ENCODE peak calls at places on chromosome 15, in ten cellular contexts. One of them, this sample, is unnamed.

GRCh38 chr15:78083687-78084358 is 6.3 kb upstream of the TBC1D2B start:
- DNase-seq in stimulated activated CD8-positive, alpha-beta memory T cell treated with anti-CD3 and anti-CD28 coated beads, Interleukin-15, amount 100 ng/mL, for 24 hours: no peak
- DNase-seq in RWPE1: no peak
- DNase-seq in hippocampal formation: no peak
- DNase-seq in NCI-H2029: no peak
- DNase-seq in GM13976: no peak
- DNase-seq in adrenal gland: peak
- DNase-seq in heart right ventricle: no peak
- DNase-seq in stromal cell of bone marrow: no peak
- DNase-seq in mucosa of descending colon: peak
- DNase-seq in this sample: peak

GRCh38 chr15:71811752-71812735 is 1.7 kb downstream of the NR2E3 start:
- DNase-seq in mucosa of descending colon: no peak
- DNase-seq in GM13976: peak
- DNase-seq in stimulated activated CD8-positive, alpha-beta memory T cell treated with anti-CD3 and anti-CD28 coated beads, Interleukin-15, amount 100 ng/mL, for 24 hours: no peak
- DNase-seq in NCI-H2029: no peak
- DNase-seq in hippocampal formation: no peak
- DNase-seq in adrenal gland: no peak
- DNase-seq in RWPE1: no peak
- DNase-seq in stromal cell of bone marrow: no peak
- DNase-seq in heart right ventricle: no peak
- DNase-seq in this sample: no peak

GRCh38 chr15:41603941-41604660 is 45.1 kb downstream of the TYRO3 start:
- DNase-seq in stimulated activated CD8-positive, alpha-beta memory T cell treated with anti-CD3 and anti-CD28 coated beads, Interleukin-15, amount 100 ng/mL, for 24 hours: no peak
- DNase-seq in stromal cell of bone marrow: peak
- DNase-seq in heart right ventricle: peak
- DNase-seq in mucosa of descending colon: no peak
- DNase-seq in NCI-H2029: no peak
- DNase-seq in RWPE1: peak
- DNase-seq in hippocampal formation: peak
- DNase-seq in GM13976: peak
- DNase-seq in adrenal gland: peak
- DNase-seq in this sample: peak

GRCh38 chr15:96183927-96184266 is 146.6 kb upstream of the NR2F2 start:
- DNase-seq in GM13976: no peak
- DNase-seq in hippocampal formation: no peak
- DNase-seq in stromal cell of bone marrow: no peak
- DNase-seq in heart right ventricle: no peak
- DNase-seq in adrenal gland: no peak
- DNase-seq in NCI-H2029: no peak
- DNase-seq in stimulated activated CD8-positive, alpha-beta memory T cell treated with anti-CD3 and anti-CD28 coated beads, Interleukin-15, amount 100 ng/mL, for 24 hours: no peak
- DNase-seq in RWPE1: no peak
- DNase-seq in mucosa of descending colon: no peak
- DNase-seq in this sample: no peak

GRCh38 chr15:85755471-85755870 is 39.3 kb downstream of the KLHL25 start:
- DNase-seq in NCI-H2029: no peak
- DNase-seq in hippocampal formation: no peak
- DNase-seq in stimulated activated CD8-positive, alpha-beta memory T cell treated with anti-CD3 and anti-CD28 coated beads, Interleukin-15, amount 100 ng/mL, for 24 hours: no peak
- DNase-seq in mucosa of descending colon: no peak
- DNase-seq in heart right ventricle: no peak
- DNase-seq in stromal cell of bone marrow: no peak
- DNase-seq in adrenal gland: no peak
- DNase-seq in GM13976: no peak
- DNase-seq in RWPE1: no peak
- DNase-seq in this sample: peak

GRCh38 chr15:83766326-83766725 is 112.4 kb downstream of the ADAMTSL3 start:
- DNase-seq in RWPE1: no peak
- DNase-seq in GM13976: no peak
- DNase-seq in heart right ventricle: no peak
- DNase-seq in stimulated activated CD8-positive, alpha-beta memory T cell treated with anti-CD3 and anti-CD28 coated beads, Interleukin-15, amount 100 ng/mL, for 24 hours: no peak
- DNase-seq in stromal cell of bone marrow: no peak
- DNase-seq in NCI-H2029: no peak
- DNase-seq in mucosa of descending colon: no peak
- DNase-seq in adrenal gland: no peak
- DNase-seq in hippocampal formation: no peak
- DNase-seq in this sample: no peak

GRCh38 chr15:72688697-72689096 is 2.7 kb downstream of the BBS4 start:
- DNase-seq in stromal cell of bone marrow: no peak
- DNase-seq in mucosa of descending colon: no peak
- DNase-seq in GM13976: no peak
- DNase-seq in NCI-H2029: no peak
- DNase-seq in hippocampal formation: no peak
- DNase-seq in heart right ventricle: no peak
- DNase-seq in RWPE1: no peak
- DNase-seq in adrenal gland: no peak
- DNase-seq in stimulated activated CD8-positive, alpha-beta memory T cell treated with anti-CD3 and anti-CD28 coated beads, Interleukin-15, amount 100 ng/mL, for 24 hours: no peak
- DNase-seq in this sample: no peak

GRCh38 chr15:70585707-70586034 is 177.7 kb downstream of the UACA start:
- DNase-seq in hippocampal formation: no peak
- DNase-seq in NCI-H2029: no peak
- DNase-seq in adrenal gland: no peak
- DNase-seq in mucosa of descending colon: no peak
- DNase-seq in RWPE1: no peak
- DNase-seq in stromal cell of bone marrow: no peak
- DNase-seq in heart right ventricle: no peak
- DNase-seq in GM13976: no peak
- DNase-seq in stimulated activated CD8-positive, alpha-beta memory T cell treated with anti-CD3 and anti-CD28 coated beads, Interleukin-15, amount 100 ng/mL, for 24 hours: no peak
- DNase-seq in this sample: no peak

GRCh38 chr15:94793641-94794040 is 562.3 kb downstream of the MCTP2 start:
- DNase-seq in mucosa of descending colon: no peak
- DNase-seq in stimulated activated CD8-positive, alpha-beta memory T cell treated with anti-CD3 and anti-CD28 coated beads, Interleukin-15, amount 100 ng/mL, for 24 hours: no peak
- DNase-seq in stromal cell of bone marrow: peak
- DNase-seq in adrenal gland: no peak
- DNase-seq in hippocampal formation: no peak
- DNase-seq in heart right ventricle: no peak
- DNase-seq in RWPE1: peak
- DNase-seq in GM13976: no peak
- DNase-seq in NCI-H2029: no peak
- DNase-seq in this sample: no peak

GRCh38 chr15:40763801-40764765 is at the start of gene GCHFR:
- DNase-seq in heart right ventricle: peak
- DNase-seq in hippocampal formation: no peak
- DNase-seq in stromal cell of bone marrow: no peak
- DNase-seq in mucosa of descending colon: peak
- DNase-seq in RWPE1: peak
- DNase-seq in GM13976: peak
- DNase-seq in NCI-H2029: peak
- DNase-seq in stimulated activated CD8-positive, alpha-beta memory T cell treated with anti-CD3 and anti-CD28 coated beads, Interleukin-15, amount 100 ng/mL, for 24 hours: peak
- DNase-seq in adrenal gland: peak
- DNase-seq in this sample: peak

GRCh38 chr15:74866090-74866489 is 7.1 kb downstream of the SCAMP2 start:
- DNase-seq in heart right ventricle: no peak
- DNase-seq in GM13976: no peak
- DNase-seq in hippocampal formation: no peak
- DNase-seq in NCI-H2029: no peak
- DNase-seq in stromal cell of bone marrow: peak
- DNase-seq in adrenal gland: peak
- DNase-seq in mucosa of descending colon: no peak
- DNase-seq in stimulated activated CD8-positive, alpha-beta memory T cell treated with anti-CD3 and anti-CD28 coated beads, Interleukin-15, amount 100 ng/mL, for 24 hours: no peak
- DNase-seq in RWPE1: peak
- DNase-seq in this sample: no peak

GRCh38 chr15:31263751-31264533 is 62.7 kb upstream of the KLF13 start:
- DNase-seq in stromal cell of bone marrow: no peak
- DNase-seq in NCI-H2029: peak
- DNase-seq in RWPE1: peak
- DNase-seq in stimulated activated CD8-positive, alpha-beta memory T cell treated with anti-CD3 and anti-CD28 coated beads, Interleukin-15, amount 100 ng/mL, for 24 hours: peak
- DNase-seq in heart right ventricle: peak
- DNase-seq in adrenal gland: peak
- DNase-seq in hippocampal formation: no peak
- DNase-seq in mucosa of descending colon: peak
- DNase-seq in GM13976: no peak
- DNase-seq in this sample: peak

GRCh38 chr15:58469432-58470353 is 37.9 kb downstream of the LIPC start:
- DNase-seq in hippocampal formation: no peak
- DNase-seq in GM13976: no peak
- DNase-seq in NCI-H2029: no peak
- DNase-seq in stimulated activated CD8-positive, alpha-beta memory T cell treated with anti-CD3 and anti-CD28 coated beads, Interleukin-15, amount 100 ng/mL, for 24 hours: no peak
- DNase-seq in heart right ventricle: no peak
- DNase-seq in mucosa of descending colon: no peak
- DNase-seq in RWPE1: peak
- DNase-seq in adrenal gland: peak
- DNase-seq in stromal cell of bone marrow: peak
- DNase-seq in this sample: peak

GRCh38 chr15:44726136-44726535 is 10.2 kb upstream of the TRIM69 start:
- DNase-seq in mucosa of descending colon: no peak
- DNase-seq in adrenal gland: no peak
- DNase-seq in stromal cell of bone marrow: no peak
- DNase-seq in hippocampal formation: no peak
- DNase-seq in NCI-H2029: no peak
- DNase-seq in GM13976: no peak
- DNase-seq in heart right ventricle: no peak
- DNase-seq in RWPE1: no peak
- DNase-seq in stimulated activated CD8-positive, alpha-beta memory T cell treated with anti-CD3 and anti-CD28 coated beads, Interleukin-15, amount 100 ng/mL, for 24 hours: no peak
- DNase-seq in this sample: no peak

GRCh38 chr15:56760186-56760585 is 26.9 kb upstream of the ZNF280D start:
- DNase-seq in GM13976: no peak
- DNase-seq in RWPE1: peak
- DNase-seq in stimulated activated CD8-positive, alpha-beta memory T cell treated with anti-CD3 and anti-CD28 coated beads, Interleukin-15, amount 100 ng/mL, for 24 hours: no peak
- DNase-seq in NCI-H2029: no peak
- DNase-seq in stromal cell of bone marrow: no peak
- DNase-seq in hippocampal formation: no peak
- DNase-seq in heart right ventricle: no peak
- DNase-seq in mucosa of descending colon: no peak
- DNase-seq in adrenal gland: no peak
- DNase-seq in this sample: no peak

GRCh38 chr15:39466428-39466827 is 114.5 kb upstream of the THBS1 start:
- DNase-seq in GM13976: no peak
- DNase-seq in mucosa of descending colon: peak
- DNase-seq in RWPE1: no peak
- DNase-seq in stromal cell of bone marrow: no peak
- DNase-seq in heart right ventricle: peak
- DNase-seq in adrenal gland: peak
- DNase-seq in NCI-H2029: no peak
- DNase-seq in stimulated activated CD8-positive, alpha-beta memory T cell treated with anti-CD3 and anti-CD28 coated beads, Interleukin-15, amount 100 ng/mL, for 24 hours: no peak
- DNase-seq in hippocampal formation: no peak
- DNase-seq in this sample: peak

GRCh38 chr15:52136471-52136993 is 24.0 kb upstream of the BCL2L10 start:
- DNase-seq in GM13976: no peak
- DNase-seq in hippocampal formation: peak
- DNase-seq in stromal cell of bone marrow: peak
- DNase-seq in heart right ventricle: no peak
- DNase-seq in RWPE1: no peak
- DNase-seq in adrenal gland: no peak
- DNase-seq in mucosa of descending colon: no peak
- DNase-seq in stimulated activated CD8-positive, alpha-beta memory T cell treated with anti-CD3 and anti-CD28 coated beads, Interleukin-15, amount 100 ng/mL, for 24 hours: no peak
- DNase-seq in NCI-H2029: no peak
- DNase-seq in this sample: no peak

GRCh38 chr15:70142322-70143191 is 44.8 kb upstream of the TLE3 start:
- DNase-seq in mucosa of descending colon: no peak
- DNase-seq in stromal cell of bone marrow: no peak
- DNase-seq in stimulated activated CD8-positive, alpha-beta memory T cell treated with anti-CD3 and anti-CD28 coated beads, Interleukin-15, amount 100 ng/mL, for 24 hours: no peak
- DNase-seq in GM13976: no peak
- DNase-seq in NCI-H2029: no peak
- DNase-seq in adrenal gland: peak
- DNase-seq in heart right ventricle: peak
- DNase-seq in hippocampal formation: no peak
- DNase-seq in RWPE1: no peak
- DNase-seq in this sample: no peak

GRCh38 chr15:85950101-85950500 is 129.6 kb upstream of the AGBL1 start:
- DNase-seq in stromal cell of bone marrow: no peak
- DNase-seq in adrenal gland: no peak
- DNase-seq in RWPE1: no peak
- DNase-seq in NCI-H2029: no peak
- DNase-seq in mucosa of descending colon: no peak
- DNase-seq in stimulated activated CD8-positive, alpha-beta memory T cell treated with anti-CD3 and anti-CD28 coated beads, Interleukin-15, amount 100 ng/mL, for 24 hours: no peak
- DNase-seq in heart right ventricle: peak
- DNase-seq in GM13976: no peak
- DNase-seq in hippocampal formation: no peak
- DNase-seq in this sample: no peak

GRCh38 chr15:57611938-57612337 is 20.2 kb downstream of the MYZAP start:
- DNase-seq in stimulated activated CD8-positive, alpha-beta memory T cell treated with anti-CD3 and anti-CD28 coated beads, Interleukin-15, amount 100 ng/mL, for 24 hours: no peak
- DNase-seq in GM13976: no peak
- DNase-seq in mucosa of descending colon: no peak
- DNase-seq in stromal cell of bone marrow: no peak
- DNase-seq in adrenal gland: peak
- DNase-seq in hippocampal formation: no peak
- DNase-seq in NCI-H2029: no peak
- DNase-seq in heart right ventricle: peak
- DNase-seq in RWPE1: peak
- DNase-seq in this sample: peak

GRCh38 chr15:70214266-70214665 is 116.5 kb upstream of the TLE3 start:
- DNase-seq in RWPE1: no peak
- DNase-seq in heart right ventricle: no peak
- DNase-seq in hippocampal formation: no peak
- DNase-seq in adrenal gland: no peak
- DNase-seq in stimulated activated CD8-positive, alpha-beta memory T cell treated with anti-CD3 and anti-CD28 coated beads, Interleukin-15, amount 100 ng/mL, for 24 hours: no peak
- DNase-seq in NCI-H2029: no peak
- DNase-seq in stromal cell of bone marrow: no peak
- DNase-seq in GM13976: no peak
- DNase-seq in mucosa of descending colon: no peak
- DNase-seq in this sample: no peak

GRCh38 chr15:61175024-61175423 is 54.1 kb downstream of the RORA start:
- DNase-seq in adrenal gland: no peak
- DNase-seq in heart right ventricle: no peak
- DNase-seq in NCI-H2029: no peak
- DNase-seq in stimulated activated CD8-positive, alpha-beta memory T cell treated with anti-CD3 and anti-CD28 coated beads, Interleukin-15, amount 100 ng/mL, for 24 hours: no peak
- DNase-seq in stromal cell of bone marrow: no peak
- DNase-seq in RWPE1: no peak
- DNase-seq in hippocampal formation: no peak
- DNase-seq in GM13976: no peak
- DNase-seq in mucosa of descending colon: no peak
- DNase-seq in this sample: no peak

GRCh38 chr15:52663895-52664294 is 15.3 kb downstream of the ATOSA start:
- DNase-seq in stromal cell of bone marrow: no peak
- DNase-seq in GM13976: no peak
- DNase-seq in hippocampal formation: no peak
- DNase-seq in NCI-H2029: no peak
- DNase-seq in stimulated activated CD8-positive, alpha-beta memory T cell treated with anti-CD3 and anti-CD28 coated beads, Interleukin-15, amount 100 ng/mL, for 24 hours: no peak
- DNase-seq in heart right ventricle: no peak
- DNase-seq in adrenal gland: no peak
- DNase-seq in RWPE1: no peak
- DNase-seq in mucosa of descending colon: no peak
- DNase-seq in this sample: no peak

GRCh38 chr15:74036271-74037170 is 42.0 kb downstream of the PML start:
- DNase-seq in heart right ventricle: peak
- DNase-seq in stimulated activated CD8-positive, alpha-beta memory T cell treated with anti-CD3 and anti-CD28 coated beads, Interleukin-15, amount 100 ng/mL, for 24 hours: no peak
- DNase-seq in GM13976: peak
- DNase-seq in mucosa of descending colon: no peak
- DNase-seq in adrenal gland: peak
- DNase-seq in hippocampal formation: peak
- DNase-seq in RWPE1: peak
- DNase-seq in NCI-H2029: no peak
- DNase-seq in stromal cell of bone marrow: no peak
- DNase-seq in this sample: peak

GRCh38 chr15:50146661-50147060 is 27.6 kb upstream of the ATP8B4 start:
- DNase-seq in RWPE1: no peak
- DNase-seq in hippocampal formation: no peak
- DNase-seq in mucosa of descending colon: no peak
- DNase-seq in heart right ventricle: no peak
- DNase-seq in stimulated activated CD8-positive, alpha-beta memory T cell treated with anti-CD3 and anti-CD28 coated beads, Interleukin-15, amount 100 ng/mL, for 24 hours: no peak
- DNase-seq in NCI-H2029: no peak
- DNase-seq in stromal cell of bone marrow: no peak
- DNase-seq in adrenal gland: no peak
- DNase-seq in GM13976: no peak
- DNase-seq in this sample: no peak

GRCh38 chr15:58329781-58330467 is 101.9 kb upstream of the LIPC start:
- DNase-seq in mucosa of descending colon: peak
- DNase-seq in NCI-H2029: peak
- DNase-seq in adrenal gland: peak
- DNase-seq in RWPE1: no peak
- DNase-seq in stimulated activated CD8-positive, alpha-beta memory T cell treated with anti-CD3 and anti-CD28 coated beads, Interleukin-15, amount 100 ng/mL, for 24 hours: no peak
- DNase-seq in stromal cell of bone marrow: no peak
- DNase-seq in hippocampal formation: no peak
- DNase-seq in heart right ventricle: no peak
- DNase-seq in GM13976: no peak
- DNase-seq in this sample: peak

GRCh38 chr15:68536331-68537095 is 42.3 kb upstream of the CORO2B start:
- DNase-seq in stromal cell of bone marrow: peak
- DNase-seq in stimulated activated CD8-positive, alpha-beta memory T cell treated with anti-CD3 and anti-CD28 coated beads, Interleukin-15, amount 100 ng/mL, for 24 hours: no peak
- DNase-seq in mucosa of descending colon: no peak
- DNase-seq in RWPE1: no peak
- DNase-seq in adrenal gland: no peak
- DNase-seq in GM13976: no peak
- DNase-seq in NCI-H2029: no peak
- DNase-seq in heart right ventricle: no peak
- DNase-seq in hippocampal formation: no peak
- DNase-seq in this sample: no peak

GRCh38 chr15:101137312-101137940 is 114.4 kb downstream of the CHSY1 start:
- DNase-seq in NCI-H2029: no peak
- DNase-seq in stromal cell of bone marrow: no peak
- DNase-seq in RWPE1: no peak
- DNase-seq in adrenal gland: no peak
- DNase-seq in heart right ventricle: no peak
- DNase-seq in GM13976: no peak
- DNase-seq in mucosa of descending colon: peak
- DNase-seq in hippocampal formation: no peak
- DNase-seq in stimulated activated CD8-positive, alpha-beta memory T cell treated with anti-CD3 and anti-CD28 coated beads, Interleukin-15, amount 100 ng/mL, for 24 hours: no peak
- DNase-seq in this sample: no peak

This sample was measured in transverse colon.